ENCODE peak calls at places on chromosome 2, in seven cellular contexts. T is RWPE2; W is NCI-H2171 treated with DMSO at 0.1 percent for 48 hours; F is activated T-cell treated with anti-CD3 and anti-CD28 coated beads for 48 hours; N is effector memory CD8-positive, alpha-beta T cell; P is kidney epithelial cell; R is AG10803. X is an unnamed sample.

GRCh38 chr2:101199153-101199810 is 48.1 kb upstream of the TBC1D8 start:
- DNase-seq in T (no peak), W (no peak), F (no peak), N (no peak), P (no peak), R (peak), X (no peak)

GRCh38 chr2:157725856-157726255 is 97.2 kb upstream of the ACVR1C start:
- DNase-seq in T (no peak), W (peak), F (no peak), N (no peak), P (no peak), R (peak), X (no peak)

GRCh38 chr2:235168174-235168979 is 216.6 kb downstream of the SH3BP4 start:
- DNase-seq in T (no peak), W (no peak), F (no peak), N (no peak), P (no peak), R (no peak), X (no peak)

GRCh38 chr2:62234755-62235655 is 39.1 kb downstream of the B3GNT2 start:
- DNase-seq in T (no peak), W (no peak), F (no peak), N (no peak), P (no peak), R (no peak), X (no peak)

GRCh38 chr2:73283545-73284295 is 558 bp downstream of the FBXO41 start:
- DNase-seq in T (no peak), W (peak), F (peak), N (no peak), P (no peak), R (no peak), X (no peak)

GRCh38 chr2:95053543-95053942 is 28.0 kb downstream of the MAL start:
- DNase-seq in T (peak), W (no peak), F (no peak), N (no peak), P (no peak), R (no peak), X (no peak)

GRCh38 chr2:22270341-22270740 is 1114.6 kb upstream of the KLHL29 start:
- DNase-seq in T (no peak), W (no peak), F (no peak), N (no peak), P (no peak), R (no peak), X (no peak)

GRCh38 chr2:233267516-233268245 is 16.2 kb downstream of the ATG16L1 start:
- DNase-seq in T (no peak), W (no peak), F (peak), N (peak), P (no peak), R (no peak), X (peak)

GRCh38 chr2:25757906-25758305 is 84.5 kb upstream of the DTNB start:
- DNase-seq in T (no peak), W (no peak), F (no peak), N (no peak), P (no peak), R (no peak), X (peak)

GRCh38 chr2:170562928-170563327 is 152.2 kb upstream of the SP5 start:
- DNase-seq in T (no peak), W (no peak), F (no peak), N (no peak), P (no peak), R (no peak), X (no peak)